ENCODE peak calls at places on chromosome 17, in six cellular contexts. V is hippocampal formation, G is NCI-H2081 treated with DMSO at 0.1 percent for 48 hours, D is kidney tubule cell, Y is occipital lobe, X is GM13977. S is an unnamed sample.

GRCh38 chr17:75693500-75694481 is 26.7 kb downstream of the SAP30BP start:
- DNase-seq in V (peak), G (no peak), D (peak), Y (peak), X (no peak), S (peak)

GRCh38 chr17:44385287-44386181 is 3.9 kb downstream of the ITGA2B start:
- DNase-seq in V (no peak), G (peak), D (peak), Y (peak), X (peak), S (peak)

GRCh38 chr17:42405963-42406495 is 17.0 kb downstream of the CAVIN1 start:
- DNase-seq in V (peak), G (no peak), D (peak), Y (peak), X (peak), S (peak)

GRCh38 chr17:4175921-4176802 is 33.2 kb downstream of the CYB5D2 start:
- DNase-seq in V (no peak), G (no peak), D (no peak), Y (no peak), X (peak), S (no peak)

GRCh38 chr17:39629894-39630293 is 3.1 kb downstream of the PPP1R1B start:
- DNase-seq in V (no peak), G (no peak), D (no peak), Y (no peak), X (no peak), S (no peak)

GRCh38 chr17:57898487-57899311 is 48.9 kb upstream of the MRPS23 start:
- DNase-seq in V (peak), G (no peak), D (peak), Y (peak), X (no peak), S (peak)

GRCh38 chr17:63480192-63480784 is 3.4 kb downstream of the ACE start:
- DNase-seq in V (no peak), G (no peak), D (no peak), Y (no peak), X (no peak), S (no peak)

GRCh38 chr17:75809631-75810111 is 25.1 kb downstream of the UNK start:
- DNase-seq in V (no peak), G (no peak), D (no peak), Y (no peak), X (no peak), S (no peak)